ENCODE peak calls at places on chromosomes 16 and 17, in six cellular contexts. One of them, this sample, is unnamed. For H3K79me1, the result is how much of the 10 kb centered on the place peaks cover.

GRCh38 chr16:75965504-75966374 is 239.4 kb upstream of the CPHXL start:
- DNase-seq in IMR-90: no peak
- DNase-seq in mesendoderm: peak
- DNase-seq in neuronal stem cell: no peak
- DNase-seq in H9: no peak
- DNase-seq in H1: no peak
- DNase-seq in this sample: peak

GRCh38 chr17:7084058-7084457 is 4.0 kb upstream of the CLEC10A start:
- DNase-seq in IMR-90: no peak
- DNase-seq in mesendoderm: no peak
- DNase-seq in neuronal stem cell: no peak
- DNase-seq in H9: no peak
- DNase-seq in H1: no peak
- DNase-seq in this sample: no peak

GRCh38 chr17:28854457-28855382 is at the start of gene ERAL1:
- DNase-seq in IMR-90: peak
- DNase-seq in mesendoderm: peak
- DNase-seq in neuronal stem cell: peak
- DNase-seq in H9: peak
- DNase-seq in H1: no peak
- DNase-seq in this sample: peak

GRCh38 chr17:56173958-56174357 is 20.7 kb downstream of the ANKFN1 start:
- DNase-seq in IMR-90: no peak
- DNase-seq in mesendoderm: peak
- DNase-seq in neuronal stem cell: no peak
- DNase-seq in H9: no peak
- DNase-seq in H1: no peak
- DNase-seq in this sample: peak

GRCh38 chr16:86716649-86717048 is 138.3 kb downstream of the FOXL1 start:
- DNase-seq in IMR-90: no peak
- DNase-seq in mesendoderm: no peak
- DNase-seq in neuronal stem cell: no peak
- DNase-seq in H9: no peak
- DNase-seq in H1: no peak
- DNase-seq in this sample: no peak

GRCh38 chr17:75783803-75784472 is 668 bp upstream of the UNK start:
- DNase-seq in IMR-90: no peak
- DNase-seq in mesendoderm: no peak
- DNase-seq in neuronal stem cell: no peak
- DNase-seq in H9: no peak
- DNase-seq in H1: no peak
- DNase-seq in this sample: no peak

GRCh38 chr17:79410681-79411080 is 200.2 kb downstream of the RBFOX3 start:
- DNase-seq in IMR-90: no peak
- DNase-seq in mesendoderm: no peak
- DNase-seq in neuronal stem cell: no peak
- DNase-seq in H9: no peak
- DNase-seq in H1: no peak
- DNase-seq in this sample: no peak

GRCh38 chr16:69619514-69619913 is 53.7 kb downstream of the NFAT5 start:
- DNase-seq in IMR-90: no peak
- DNase-seq in mesendoderm: no peak
- DNase-seq in neuronal stem cell: no peak
- DNase-seq in H9: no peak
- DNase-seq in H1: no peak
- DNase-seq in this sample: peak

GRCh38 chr17:53150101-53150698 is 672.5 kb upstream of the KIF2B start:
- DNase-seq in IMR-90: no peak
- DNase-seq in mesendoderm: peak
- DNase-seq in neuronal stem cell: no peak
- DNase-seq in H9: no peak
- DNase-seq in H1: no peak
- DNase-seq in this sample: no peak

GRCh38 chr16:24986512-24987303 is 28.5 kb downstream of the ARHGAP17 start:
- DNase-seq in IMR-90: peak
- DNase-seq in mesendoderm: no peak
- DNase-seq in neuronal stem cell: no peak
- DNase-seq in H9: no peak
- DNase-seq in H1: no peak
- DNase-seq in this sample: peak

GRCh38 chr16:17029602-17030350 is 441.0 kb downstream of the XYLT1 start:
- DNase-seq in IMR-90: no peak
- DNase-seq in mesendoderm: no peak
- DNase-seq in neuronal stem cell: no peak
- DNase-seq in H9: no peak
- DNase-seq in H1: no peak
- DNase-seq in this sample: no peak

GRCh38 chr17:28573966-28574480 is 2.7 kb downstream of the ALDOC start:
- DNase-seq in IMR-90: no peak
- DNase-seq in mesendoderm: no peak
- DNase-seq in neuronal stem cell: no peak
- DNase-seq in H9: no peak
- DNase-seq in H1: no peak
- DNase-seq in this sample: no peak

GRCh38 chr17:17712268-17712924 is 31.1 kb downstream of the RAI1 start:
- DNase-seq in IMR-90: peak
- DNase-seq in mesendoderm: no peak
- DNase-seq in neuronal stem cell: no peak
- DNase-seq in H9: no peak
- DNase-seq in H1: no peak
- DNase-seq in this sample: peak

GRCh38 chr17:17413215-17413792 is 63.5 kb upstream of the MED9 start:
- DNase-seq in IMR-90: no peak
- DNase-seq in mesendoderm: no peak
- DNase-seq in neuronal stem cell: no peak
- DNase-seq in H9: no peak
- DNase-seq in H1: no peak
- DNase-seq in this sample: no peak

GRCh38 chr16:842061-842476 is 41.5 kb upstream of the GNG13 start:
- DNase-seq in IMR-90: peak
- DNase-seq in mesendoderm: no peak
- DNase-seq in neuronal stem cell: no peak
- DNase-seq in H9: no peak
- DNase-seq in H1: no peak
- DNase-seq in this sample: no peak

GRCh38 chr16:71567931-71568330 is 9.0 kb downstream of the TAT start:
- DNase-seq in IMR-90: no peak
- DNase-seq in mesendoderm: no peak
- DNase-seq in neuronal stem cell: no peak
- DNase-seq in H9: no peak
- DNase-seq in H1: no peak
- DNase-seq in this sample: no peak

GRCh38 chr17:48871551-48872351 is 20.8 kb upstream of the ATP5MC1 start:
- DNase-seq in IMR-90: no peak
- DNase-seq in mesendoderm: no peak
- DNase-seq in neuronal stem cell: no peak
- DNase-seq in H9: no peak
- DNase-seq in H1: no peak
- DNase-seq in this sample: peak

GRCh38 chr16:35565626-35566025 is 2106.2 kb downstream of the TP53TG3F start:
- DNase-seq in IMR-90: no peak
- DNase-seq in mesendoderm: no peak
- DNase-seq in neuronal stem cell: no peak
- DNase-seq in H9: no peak
- DNase-seq in H1: no peak
- DNase-seq in this sample: no peak

GRCh38 chr17:64658931-64659330 is 3.2 kb downstream of the SMURF2 start:
- DNase-seq in IMR-90: peak
- DNase-seq in mesendoderm: no peak
- DNase-seq in neuronal stem cell: no peak
- DNase-seq in H9: no peak
- DNase-seq in H1: no peak
- DNase-seq in this sample: peak

GRCh38 chr17:6135216-6135615 is 65.0 kb downstream of the WSCD1 start:
- DNase-seq in IMR-90: no peak
- DNase-seq in mesendoderm: no peak
- DNase-seq in neuronal stem cell: no peak
- DNase-seq in H9: no peak
- DNase-seq in H1: no peak
- DNase-seq in this sample: no peak

GRCh38 chr17:45430738-45431530 is 1.7 kb downstream of the ARHGAP27 start:
- DNase-seq in IMR-90: no peak
- DNase-seq in mesendoderm: peak
- DNase-seq in neuronal stem cell: no peak
- DNase-seq in H9: peak
- DNase-seq in H1: no peak
- DNase-seq in this sample: peak

GRCh38 chr16:83336630-83337029 is 471.1 kb upstream of the HSBP1 start:
- DNase-seq in IMR-90: peak
- DNase-seq in mesendoderm: no peak
- DNase-seq in neuronal stem cell: no peak
- DNase-seq in H9: no peak
- DNase-seq in H1: no peak
- DNase-seq in this sample: peak

GRCh38 chr17:46964315-46965265 is 14.5 kb downstream of the RPRML start:
- DNase-seq in IMR-90: peak
- DNase-seq in mesendoderm: peak
- DNase-seq in neuronal stem cell: peak
- DNase-seq in H9: peak
- DNase-seq in H1: no peak
- DNase-seq in this sample: peak

GRCh38 chr17:75228847-75229246 is 23.4 kb downstream of the NUP85 start:
- DNase-seq in IMR-90: no peak
- DNase-seq in mesendoderm: no peak
- DNase-seq in neuronal stem cell: no peak
- DNase-seq in H9: no peak
- DNase-seq in H1: no peak
- DNase-seq in this sample: no peak

GRCh38 chr17:77467513-77467912 is 326.7 kb downstream of the SEC14L1 start:
- DNase-seq in IMR-90: no peak
- DNase-seq in mesendoderm: no peak
- DNase-seq in neuronal stem cell: no peak
- DNase-seq in H9: no peak
- DNase-seq in H1: no peak
- DNase-seq in this sample: no peak

GRCh38 chr16:13480801-13481200 is 439.2 kb upstream of the ERCC4 start:
- DNase-seq in IMR-90: no peak
- DNase-seq in mesendoderm: no peak
- DNase-seq in neuronal stem cell: no peak
- DNase-seq in H9: no peak
- DNase-seq in H1: no peak
- DNase-seq in this sample: no peak

GRCh38 chr16:66510711-66511614 is 39.0 kb downstream of the TK2 start:
- DNase-seq in IMR-90: no peak
- DNase-seq in mesendoderm: no peak
- DNase-seq in neuronal stem cell: no peak
- DNase-seq in H9: no peak
- DNase-seq in H1: no peak
- DNase-seq in this sample: no peak

GRCh38 chr16:55475919-55476318 is 3.1 kb upstream of the MMP2 start:
- DNase-seq in IMR-90: no peak
- DNase-seq in mesendoderm: peak
- DNase-seq in neuronal stem cell: no peak
- DNase-seq in H9: no peak
- DNase-seq in H1: no peak
- DNase-seq in this sample: peak
- H3K79me1 ChIP-seq in IMR-90: under half
- H3K79me1 ChIP-seq in mesendoderm: under half
- H3K79me1 ChIP-seq in neuronal stem cell: under half
- H3K79me1 ChIP-seq in H9: under half
- H3K79me1 ChIP-seq in H1: under half
- H3K79me1 ChIP-seq in this sample: under half

GRCh38 chr17:30864636-30865035 is 32.9 kb downstream of the ATAD5 start:
- DNase-seq in IMR-90: no peak
- DNase-seq in mesendoderm: no peak
- DNase-seq in neuronal stem cell: no peak
- DNase-seq in H9: no peak
- DNase-seq in H1: no peak
- DNase-seq in this sample: no peak
- H3K9ac ChIP-seq in IMR-90: no peak
- H3K9ac ChIP-seq in mesendoderm: no peak
- H3K9ac ChIP-seq in neuronal stem cell: no peak
- H3K9ac ChIP-seq in H9: no peak
- H3K9ac ChIP-seq in H1: no peak
- H3K9ac ChIP-seq in this sample: no peak

DNA sequence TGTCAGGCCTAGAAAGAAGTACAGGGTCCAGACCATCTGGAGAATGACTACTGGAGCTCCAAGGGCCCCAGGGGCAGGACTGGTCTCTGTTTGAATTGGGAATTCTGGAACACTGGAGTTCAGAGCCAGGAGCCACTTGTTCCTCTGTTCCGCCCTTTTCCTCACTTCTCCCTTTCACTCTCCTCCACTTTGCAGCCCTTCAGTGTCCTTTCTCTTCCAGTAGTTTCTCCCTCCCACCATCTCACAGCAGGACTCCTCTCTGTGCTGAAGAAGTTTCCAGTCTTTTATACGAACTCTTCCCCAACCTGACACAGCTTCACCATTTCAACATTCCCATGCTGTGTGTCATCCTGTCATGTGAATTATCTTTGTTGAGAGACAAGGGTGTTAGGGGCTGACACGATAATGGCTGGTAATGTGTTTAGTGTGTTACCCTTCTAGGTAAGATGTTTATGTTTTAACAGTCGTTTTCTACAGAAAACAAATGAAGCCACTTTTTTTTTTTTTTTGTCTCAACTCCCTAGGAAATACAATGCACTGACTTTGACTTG is 180.3 kb upstream of the MYOCD start:
- DNase-seq in IMR-90: peak
- DNase-seq in mesendoderm: peak
- DNase-seq in neuronal stem cell: no peak
- DNase-seq in H9: no peak
- DNase-seq in H1: no peak
- DNase-seq in this sample: peak
- H2BK15ac ChIP-seq in IMR-90: no peak
- H2BK15ac ChIP-seq in mesendoderm: no peak
- H2BK15ac ChIP-seq in neuronal stem cell: no peak
- H2BK15ac ChIP-seq in H9: no peak
- H2BK15ac ChIP-seq in H1: no peak
- H2BK15ac ChIP-seq in this sample: no peak

DNA sequence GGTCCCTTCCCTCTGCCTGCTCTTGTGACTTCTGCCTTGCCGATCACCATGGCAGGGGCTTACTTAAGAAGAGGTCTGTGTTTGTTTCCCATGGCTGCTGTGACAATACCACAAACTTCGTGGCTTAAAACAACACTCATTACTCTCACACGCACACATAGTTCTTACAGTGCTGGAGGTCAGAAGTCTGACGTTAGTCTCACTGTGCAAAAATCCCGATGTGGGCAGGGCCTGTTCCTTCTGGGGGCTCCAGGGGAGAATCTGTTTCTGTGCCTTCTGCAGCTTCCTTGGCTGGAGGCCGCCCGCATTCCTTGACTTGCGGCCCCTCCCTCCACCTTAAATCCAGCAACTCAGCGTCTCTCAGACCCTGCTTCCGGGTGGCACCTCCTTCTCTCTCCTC is 249.2 kb upstream of the GSE1 start:
- DNase-seq in IMR-90: no peak
- DNase-seq in mesendoderm: no peak
- DNase-seq in neuronal stem cell: no peak
- DNase-seq in H9: no peak
- DNase-seq in H1: no peak
- DNase-seq in this sample: peak
- H3K79me1 ChIP-seq in IMR-90: under half
- H3K79me1 ChIP-seq in mesendoderm: under half
- H3K79me1 ChIP-seq in neuronal stem cell: under half
- H3K79me1 ChIP-seq in H9: under half
- H3K79me1 ChIP-seq in H1: under half
- H3K79me1 ChIP-seq in this sample: under half